ENCODE peak calls at places on chromosome 5, in ten cellular contexts. Q is GM13977; G is skeletal muscle cell; M is left lung; K is colonic mucosa; U is pancreas; J is T-helper 1 cell; W is KG1; X is stimulated activated CD8-positive, alpha-beta memory T cell treated with anti-CD3 and anti-CD28 coated beads, Interleukin-7, amount 100 ng/mL, for 1 hour; Y is substantia nigra. N is an unnamed sample.

GRCh38 chr5:72308853-72309191 is 11.2 kb downstream of the MRPS27 start:
- DNase-seq in J (no peak), W (no peak), G (no peak), Y (no peak), M (no peak), U (no peak), X (no peak), K (no peak), Q (no peak), N (no peak)

GRCh38 chr5:132238169-132238744 is 10.6 kb upstream of the P4HA2 start:
- DNase-seq in W (no peak), X (peak), G (no peak), U (peak), J (peak), M (no peak), Q (peak), Y (peak), K (peak), N (no peak)

GRCh38 chr5:152104211-152104610 is 179.6 kb upstream of the GLRA1 start:
- DNase-seq in X (no peak), Y (no peak), K (no peak), U (no peak), G (no peak), J (no peak), M (no peak), Q (no peak), W (no peak), N (no peak)

GRCh38 chr5:103295871-103296270 is 37.3 kb downstream of the MACIR start:
- DNase-seq in Y (no peak), Q (no peak), X (no peak), K (no peak), U (no peak), W (no peak), J (no peak), G (no peak), M (no peak), N (no peak)

GRCh38 chr5:65137631-65138030 is 344.1 kb downstream of the ADAMTS6 start:
- DNase-seq in M (no peak), Q (no peak), G (no peak), Y (no peak), W (no peak), U (no peak), X (no peak), J (no peak), K (peak), N (no peak)

GRCh38 chr5:117893211-117893610 is 1095.1 kb downstream of the DTWD2 start:
- DNase-seq in J (no peak), G (no peak), K (no peak), Q (no peak), U (no peak), W (no peak), X (no peak), M (no peak), Y (no peak), N (no peak)

GRCh38 chr5:79552984-79553383 is 39.0 kb upstream of the HOMER1 start:
- DNase-seq in Y (no peak), K (no peak), Q (no peak), J (peak), W (no peak), X (no peak), M (no peak), G (no peak), U (no peak), N (no peak)

GRCh38 chr5:1088726-1089125 is 23.1 kb downstream of the SLC12A7 start:
- DNase-seq in K (no peak), Q (no peak), U (no peak), W (no peak), J (no peak), Y (no peak), M (no peak), G (no peak), X (no peak), N (no peak)

GRCh38 chr5:144598451-144599068 is 427.9 kb downstream of the KCTD16 start:
- DNase-seq in Q (no peak), U (peak), X (no peak), M (peak), Y (no peak), J (no peak), K (no peak), G (no peak), W (no peak), N (no peak)

GRCh38 chr5:180027449-180028089 is 44.0 kb downstream of the RNF130 start:
- DNase-seq in X (no peak), G (no peak), K (no peak), J (no peak), W (no peak), Y (peak), Q (no peak), M (no peak), U (no peak), N (no peak)

GRCh38 chr5:71948206-71948605 is 159.1 kb upstream of the MAP1B start:
- DNase-seq in M (no peak), X (no peak), J (no peak), U (no peak), G (no peak), K (no peak), Y (no peak), Q (no peak), W (no peak), N (no peak)

GRCh38 chr5:157761690-157762611 is 18.4 kb downstream of the LSM11 start:
- DNase-seq in G (peak), U (no peak), W (peak), K (peak), X (no peak), Y (no peak), M (no peak), Q (peak), J (peak), N (peak)

GRCh38 chr5:150540615-150541396 is 32.9 kb downstream of the NDST1 start:
- DNase-seq in G (peak), J (no peak), M (no peak), W (no peak), K (no peak), Q (no peak), X (no peak), Y (no peak), U (no peak), N (no peak)

GRCh38 chr5:28810751-28811136 is 1772.4 kb upstream of the CDH9 start:
- DNase-seq in Q (no peak), W (no peak), J (no peak), U (no peak), Y (no peak), X (no peak), K (no peak), G (no peak), M (no peak), N (no peak)

GRCh38 chr5:66467564-66467963 is 128.6 kb upstream of the MAST4 start:
- DNase-seq in U (no peak), W (no peak), K (no peak), G (no peak), X (no peak), Y (no peak), Q (no peak), J (no peak), M (no peak), N (no peak)

GRCh38 chr5:87116821-87117512 is 150.7 kb upstream of the RASA1 start:
- DNase-seq in G (no peak), X (no peak), Y (no peak), J (peak), W (no peak), K (no peak), M (no peak), U (no peak), Q (peak), N (no peak)

GRCh38 chr5:109936091-109936490 is 246.4 kb downstream of the MAN2A1 start:
- DNase-seq in U (no peak), X (no peak), K (no peak), Y (no peak), Q (no peak), G (no peak), J (peak), M (no peak), W (no peak), N (no peak)

N was measured in cerebellar nuclear complex.